ENCODE peak calls at places on chromosomes 13 and 19, in five cellular contexts. W is right lobe of liver; U is glutamatergic neuron; T is Peyer's patch; R is CD8-positive, alpha-beta T cell. M is an unnamed sample.

GRCh38 chr13:20825476-20825875 is 51.7 kb upstream of the EEF1AKMT1 start:
- DNase-seq in W (no peak), U (no peak), T (no peak), R (no peak), M (no peak)

GRCh38 chr13:50104493-50104892 is 89.2 kb downstream of the KCNRG start:
- DNase-seq in W (no peak), U (no peak), T (no peak), R (no peak), M (no peak)

GRCh38 chr19:38389101-38389925 is 816 bp downstream of the SPRED3 start:
- DNase-seq in W (no peak), U (peak; percentile 50), T (peak; percentile 29), R (no peak), M (peak; percentile 31)

GRCh38 chr19:40614595-40615411 is 13.6 kb downstream of the LTBP4 start:
- DNase-seq in W (peak; percentile 66), U (peak; percentile 83), T (peak; percentile 79), R (peak; percentile 83), M (peak; percentile 84)

GRCh38 chr19:16002380-16002779 is 53.6 kb downstream of the OR10H4 start:
- DNase-seq in W (no peak), U (no peak), T (no peak), R (no peak), M (no peak)

GRCh38 chr19:2449019-2449418 is 7.7 kb downstream of the LMNB2 start:
- DNase-seq in W (no peak), U (no peak), T (no peak), R (peak; percentile 13), M (no peak)

GRCh38 chr13:72850959-72851677 is 69.2 kb downstream of the PIBF1 start:
- DNase-seq in W (peak; percentile 84), U (no peak), T (no peak), R (no peak), M (peak; percentile 96)

GRCh38 chr13:34349091-34349722 is 531.3 kb downstream of the RFC3 start:
- DNase-seq in W (no peak), U (no peak), T (peak; percentile 17), R (no peak), M (no peak)

GRCh38 chr19:54552913-54553310 is 20.7 kb upstream of the LILRA2 start:
- DNase-seq in W (no peak), U (no peak), T (no peak), R (no peak), M (no peak)

GRCh38 chr13:110529522-110530311 is 31.8 kb downstream of the RAB20 start:
- DNase-seq in W (peak; percentile 76), U (no peak), T (no peak), R (no peak), M (no peak)

GRCh38 chr19:2805261-2805900 is 14.3 kb upstream of the ZNF554 start:
- DNase-seq in W (no peak), U (no peak), T (no peak), R (no peak), M (no peak)

GRCh38 chr13:66509176-66509575 is 721.0 kb downstream of the PCDH9 start:
- DNase-seq in W (no peak), U (no peak), T (no peak), R (no peak), M (no peak)

GRCh38 chr13:44471686-44472085 is 98.1 kb downstream of the SERP2 start:
- DNase-seq in W (no peak), U (no peak), T (no peak), R (no peak), M (no peak)

GRCh38 chr13:20303636-20304035 is 71.5 kb upstream of the GJB6 start:
- DNase-seq in W (no peak), U (no peak), T (no peak), R (no peak), M (no peak)

GRCh38 chr19:45769821-45770191 is 754 bp upstream of the SIX5 start:
- DNase-seq in W (peak; percentile 73), U (peak; percentile 42), T (peak; percentile 58), R (peak; percentile 77), M (no peak)

GRCh38 chr19:35170359-35171061 is 16.0 kb downstream of the FXYD5 start:
- DNase-seq in W (peak; percentile 61), U (no peak), T (no peak), R (no peak), M (no peak)

GRCh38 chr13:66933994-66934393 is 296.1 kb downstream of the PCDH9 start:
- DNase-seq in W (no peak), U (no peak), T (no peak), R (no peak), M (no peak)

GRCh38 chr13:73223372-73223781 is 164.6 kb downstream of the KLF5 start:
- DNase-seq in W (no peak), U (no peak), T (no peak), R (no peak), M (no peak)

GRCh38 chr13:46720189-46720588 is 76.8 kb downstream of the ESD start:
- DNase-seq in W (no peak), U (no peak), T (no peak), R (no peak), M (no peak)

GRCh38 chr19:18282788-18283141 is 1.3 kb upstream of the JUND start:
- DNase-seq in W (no peak), U (no peak), T (no peak), R (no peak), M (no peak)

GRCh38 chr13:73300718-73301425 is 242.1 kb downstream of the KLF5 start:
- DNase-seq in W (no peak), U (no peak), T (no peak), R (no peak), M (no peak)

GRCh38 chr13:37492061-37492460 is 106.5 kb downstream of the POSTN start:
- DNase-seq in W (no peak), U (no peak), T (no peak), R (no peak), M (no peak)

GRCh38 chr19:4191044-4191443 is 8.6 kb downstream of the ANKRD24 start:
- DNase-seq in W (no peak), U (no peak), T (no peak), R (no peak), M (no peak)

GRCh38 chr19:804419-805160 is 7.3 kb downstream of the PTBP1 start:
- DNase-seq in W (no peak), U (no peak), T (no peak), R (no peak), M (no peak)

GRCh38 chr19:34806976-34807860 is 34.2 kb upstream of the ZNF599 start:
- DNase-seq in W (no peak), U (no peak), T (no peak), R (no peak), M (no peak)

GRCh38 chr19:17037966-17038500 is 11.4 kb upstream of the CPAMD8 start:
- DNase-seq in W (no peak), U (no peak), T (no peak), R (no peak), M (no peak)

GRCh38 chr13:38418286-38418685 is 68.6 kb downstream of the UFM1 start:
- DNase-seq in W (no peak), U (no peak), T (no peak), R (no peak), M (no peak)

GRCh38 chr13:44364019-44364418 is 9.6 kb upstream of the SERP2 start:
- DNase-seq in W (no peak), U (no peak), T (no peak), R (no peak), M (no peak)

GRCh38 chr19:49758292-49758691 is 4.8 kb downstream of the TSKS start:
- DNase-seq in W (no peak), U (no peak), T (no peak), R (no peak), M (no peak)

GRCh38 chr13:23500858-23501257 is 67.4 kb upstream of the SACS start:
- DNase-seq in W (no peak), U (no peak), T (no peak), R (no peak), M (no peak)

GRCh38 chr13:64540468-64540867 is 2689.7 kb downstream of the PCDH9 start:
- DNase-seq in W (no peak), U (no peak), T (no peak), R (no peak), M (no peak)

GRCh38 chr19:44998025-44998424 is 3.2 kb upstream of the RELB start:
- DNase-seq in W (no peak), U (no peak), T (no peak), R (no peak), M (no peak)

GRCh38 chr13:84662503-84662902 is 780.2 kb upstream of the SLITRK1 start:
- DNase-seq in W (no peak), U (no peak), T (no peak), R (no peak), M (no peak)

GRCh38 chr13:52371736-52372247 is 34.2 kb downstream of the THSD1 start:
- DNase-seq in W (no peak), U (peak; percentile 50), T (no peak), R (no peak), M (peak; percentile 9)

GRCh38 chr19:49949735-49950589 is 11.0 kb downstream of the SIGLEC11 start:
- DNase-seq in W (no peak), U (no peak), T (no peak), R (no peak), M (no peak)

DNA sequence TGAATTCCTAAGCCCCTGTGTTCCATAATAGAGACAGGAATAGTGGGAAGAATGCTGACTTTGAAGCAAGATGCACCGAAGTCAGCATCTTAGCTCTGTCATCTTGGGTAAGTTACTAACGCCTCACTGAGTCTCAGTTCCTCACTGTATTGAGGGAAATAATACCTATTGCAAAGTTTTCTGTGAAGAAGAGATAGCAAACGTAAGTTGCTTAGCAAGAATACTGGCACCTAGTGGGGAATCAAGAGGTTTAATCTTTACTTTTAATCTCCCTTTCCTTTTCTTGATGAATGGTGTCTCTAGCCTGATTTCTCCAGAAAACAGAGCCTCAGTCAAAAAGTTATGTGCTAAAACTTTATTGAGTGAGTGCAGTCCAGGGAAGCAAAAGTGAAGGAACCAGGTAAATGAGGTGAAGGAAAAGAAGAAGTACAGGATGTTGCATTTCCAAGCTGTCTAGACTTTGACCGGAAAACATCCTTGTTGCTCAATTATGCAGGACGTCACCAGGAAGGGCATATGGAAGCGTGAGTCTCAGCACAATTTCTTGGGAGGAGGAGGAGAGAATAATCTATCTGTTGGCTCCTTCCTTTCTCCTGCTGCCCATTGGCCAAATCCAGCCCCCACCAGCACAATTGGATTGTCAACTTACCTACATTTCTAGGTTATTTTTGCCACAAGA is 210.0 kb downstream of the B3GLCT start:
- DNase-seq in W (no peak), U (no peak), T (no peak), R (no peak), M (no peak)
- TF ChIP-seq CTCF in W (no peak), U (no peak), T (no peak), R (no peak), M (peak; percentile 9)

GRCh38 chr13:109481046-109481445 is 305.3 kb downstream of the IRS2 start:
- DNase-seq in W (no peak), U (no peak), T (no peak), R (no peak), M (no peak)
- TF ChIP-seq CTCF in W (no peak), U (no peak), T (no peak), R (no peak), M (no peak)

DNA sequence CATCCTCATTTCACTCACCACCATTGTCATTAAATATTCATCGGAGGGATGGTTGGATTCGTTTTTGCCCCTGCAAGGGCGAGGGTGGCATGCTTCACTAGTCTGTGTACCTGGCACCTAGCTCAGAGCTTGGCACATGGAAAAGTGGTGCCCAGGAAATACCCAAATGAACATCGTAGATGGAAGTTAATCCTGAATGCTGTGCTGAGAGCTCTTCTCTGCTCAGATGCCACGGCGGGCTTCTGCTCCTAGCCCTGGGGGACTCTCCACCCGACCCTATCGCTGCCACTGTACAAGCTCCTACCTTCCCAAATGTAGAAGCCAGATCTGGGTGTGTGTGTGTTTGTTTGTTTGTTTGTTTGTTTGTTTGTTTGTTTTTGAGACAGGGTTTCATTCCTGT is 113.0 kb upstream of the ZNF507 start:
- DNase-seq in W (no peak), U (no peak), T (no peak), R (no peak), M (no peak)
- TF ChIP-seq CTCF in W (no peak), U (no peak), T (no peak), R (no peak), M (no peak)

GRCh38 chr13:99446242-99446641 is 55.0 kb upstream of the TM9SF2 start:
- DNase-seq in W (no peak), U (no peak), T (no peak), R (no peak), M (no peak)
- TF ChIP-seq CTCF in W (no peak), U (no peak), T (no peak), R (no peak), M (peak; percentile 35)

M was measured in BE2C.